ENCODE peak calls at places on chromosomes 3 and 15, in six cellular contexts. One of them, this sample, is unnamed.

GRCh38 chr3:57910988-57911387 is 97.2 kb upstream of the FLNB start:
- DNase-seq in psoas muscle: no peak
- DNase-seq in thyroid gland: peak; percentile 38
- DNase-seq in fibroblast of lung: peak; percentile 40
- DNase-seq in activated CD4-positive, alpha-beta T cell treated with anti-CD3 and anti-CD28 coated beads, Interleukin-2, amount 10 ng/mL, durations not matched to agents 24 days and 14 days: peak; percentile 66
- DNase-seq in WTC11: no peak
- DNase-seq in this sample: peak; percentile 41

GRCh38 chr15:68726246-68726645 is 94.4 kb downstream of the ANP32A start:
- DNase-seq in psoas muscle: no peak
- DNase-seq in thyroid gland: no peak
- DNase-seq in fibroblast of lung: no peak
- DNase-seq in activated CD4-positive, alpha-beta T cell treated with anti-CD3 and anti-CD28 coated beads, Interleukin-2, amount 10 ng/mL, durations not matched to agents 24 days and 14 days: no peak
- DNase-seq in WTC11: no peak
- DNase-seq in this sample: no peak

GRCh38 chr3:72977060-72977459 is 19.6 kb upstream of the PPP4R2 start:
- DNase-seq in psoas muscle: no peak
- DNase-seq in thyroid gland: no peak
- DNase-seq in fibroblast of lung: peak; percentile 43
- DNase-seq in activated CD4-positive, alpha-beta T cell treated with anti-CD3 and anti-CD28 coated beads, Interleukin-2, amount 10 ng/mL, durations not matched to agents 24 days and 14 days: no peak
- DNase-seq in WTC11: no peak
- DNase-seq in this sample: no peak

GRCh38 chr3:115399751-115400150 is 223.6 kb upstream of the GAP43 start:
- DNase-seq in psoas muscle: no peak
- DNase-seq in thyroid gland: no peak
- DNase-seq in fibroblast of lung: no peak
- DNase-seq in activated CD4-positive, alpha-beta T cell treated with anti-CD3 and anti-CD28 coated beads, Interleukin-2, amount 10 ng/mL, durations not matched to agents 24 days and 14 days: no peak
- DNase-seq in WTC11: no peak
- DNase-seq in this sample: no peak

GRCh38 chr3:60281970-60282369 is 969.3 kb downstream of the FHIT start:
- DNase-seq in psoas muscle: no peak
- DNase-seq in thyroid gland: no peak
- DNase-seq in fibroblast of lung: peak; percentile 46
- DNase-seq in activated CD4-positive, alpha-beta T cell treated with anti-CD3 and anti-CD28 coated beads, Interleukin-2, amount 10 ng/mL, durations not matched to agents 24 days and 14 days: no peak
- DNase-seq in WTC11: no peak
- DNase-seq in this sample: no peak

GRCh38 chr3:64079369-64080160 is 56.3 kb upstream of the PSMD6 start:
- DNase-seq in psoas muscle: no peak
- DNase-seq in thyroid gland: no peak
- DNase-seq in fibroblast of lung: no peak
- DNase-seq in activated CD4-positive, alpha-beta T cell treated with anti-CD3 and anti-CD28 coated beads, Interleukin-2, amount 10 ng/mL, durations not matched to agents 24 days and 14 days: no peak
- DNase-seq in WTC11: no peak
- DNase-seq in this sample: no peak

GRCh38 chr15:90691369-90691768 is 25.8 kb upstream of the BLM start:
- DNase-seq in psoas muscle: no peak
- DNase-seq in thyroid gland: no peak
- DNase-seq in fibroblast of lung: no peak
- DNase-seq in activated CD4-positive, alpha-beta T cell treated with anti-CD3 and anti-CD28 coated beads, Interleukin-2, amount 10 ng/mL, durations not matched to agents 24 days and 14 days: no peak
- DNase-seq in WTC11: no peak
- DNase-seq in this sample: peak; percentile 9

GRCh38 chr15:73873889-73874511 is 636 bp downstream of the TBC1D21 start:
- DNase-seq in psoas muscle: no peak
- DNase-seq in thyroid gland: peak; percentile 4
- DNase-seq in fibroblast of lung: peak; percentile 78
- DNase-seq in activated CD4-positive, alpha-beta T cell treated with anti-CD3 and anti-CD28 coated beads, Interleukin-2, amount 10 ng/mL, durations not matched to agents 24 days and 14 days: peak; percentile 80
- DNase-seq in WTC11: no peak
- DNase-seq in this sample: peak; percentile 68

GRCh38 chr3:187261541-187261969 is 30.0 kb downstream of the MASP1 start:
- DNase-seq in psoas muscle: no peak
- DNase-seq in thyroid gland: no peak
- DNase-seq in fibroblast of lung: peak; percentile 71
- DNase-seq in activated CD4-positive, alpha-beta T cell treated with anti-CD3 and anti-CD28 coated beads, Interleukin-2, amount 10 ng/mL, durations not matched to agents 24 days and 14 days: no peak
- DNase-seq in WTC11: no peak
- DNase-seq in this sample: no peak

GRCh38 chr15:45386420-45386819 is 8.1 kb upstream of the GATM start:
- DNase-seq in psoas muscle: no peak
- DNase-seq in thyroid gland: no peak
- DNase-seq in fibroblast of lung: no peak
- DNase-seq in activated CD4-positive, alpha-beta T cell treated with anti-CD3 and anti-CD28 coated beads, Interleukin-2, amount 10 ng/mL, durations not matched to agents 24 days and 14 days: no peak
- DNase-seq in WTC11: no peak
- DNase-seq in this sample: no peak

GRCh38 chr15:65084500-65085206 is 8.1 kb downstream of the KBTBD13 start:
- DNase-seq in psoas muscle: no peak
- DNase-seq in thyroid gland: no peak
- DNase-seq in fibroblast of lung: no peak
- DNase-seq in activated CD4-positive, alpha-beta T cell treated with anti-CD3 and anti-CD28 coated beads, Interleukin-2, amount 10 ng/mL, durations not matched to agents 24 days and 14 days: no peak
- DNase-seq in WTC11: no peak
- DNase-seq in this sample: no peak

GRCh38 chr3:65666426-65667091 is 372.2 kb downstream of the MAGI1 start:
- DNase-seq in psoas muscle: no peak
- DNase-seq in thyroid gland: no peak
- DNase-seq in fibroblast of lung: no peak
- DNase-seq in activated CD4-positive, alpha-beta T cell treated with anti-CD3 and anti-CD28 coated beads, Interleukin-2, amount 10 ng/mL, durations not matched to agents 24 days and 14 days: no peak
- DNase-seq in WTC11: no peak
- DNase-seq in this sample: no peak

GRCh38 chr3:124859025-124859424 is 28.1 kb downstream of the ITGB5 start:
- DNase-seq in psoas muscle: no peak
- DNase-seq in thyroid gland: no peak
- DNase-seq in fibroblast of lung: peak; percentile 45
- DNase-seq in activated CD4-positive, alpha-beta T cell treated with anti-CD3 and anti-CD28 coated beads, Interleukin-2, amount 10 ng/mL, durations not matched to agents 24 days and 14 days: no peak
- DNase-seq in WTC11: no peak
- DNase-seq in this sample: peak; percentile 55

GRCh38 chr3:155676252-155676981 is 68.5 kb downstream of the PLCH1 start:
- DNase-seq in psoas muscle: peak; percentile 41
- DNase-seq in thyroid gland: no peak
- DNase-seq in fibroblast of lung: peak; percentile 32
- DNase-seq in activated CD4-positive, alpha-beta T cell treated with anti-CD3 and anti-CD28 coated beads, Interleukin-2, amount 10 ng/mL, durations not matched to agents 24 days and 14 days: no peak
- DNase-seq in WTC11: peak; percentile 16
- DNase-seq in this sample: no peak

GRCh38 chr3:106160396-106160795 is 291.6 kb upstream of the CBLB start:
- DNase-seq in psoas muscle: no peak
- DNase-seq in thyroid gland: no peak
- DNase-seq in fibroblast of lung: no peak
- DNase-seq in activated CD4-positive, alpha-beta T cell treated with anti-CD3 and anti-CD28 coated beads, Interleukin-2, amount 10 ng/mL, durations not matched to agents 24 days and 14 days: no peak
- DNase-seq in WTC11: no peak
- DNase-seq in this sample: no peak

GRCh38 chr3:169945313-169945712 is 21.3 kb upstream of the SEC62 start:
- DNase-seq in psoas muscle: no peak
- DNase-seq in thyroid gland: peak; percentile 81
- DNase-seq in fibroblast of lung: no peak
- DNase-seq in activated CD4-positive, alpha-beta T cell treated with anti-CD3 and anti-CD28 coated beads, Interleukin-2, amount 10 ng/mL, durations not matched to agents 24 days and 14 days: peak; percentile 74
- DNase-seq in WTC11: no peak
- DNase-seq in this sample: peak; percentile 45

GRCh38 chr3:151356791-151357460 is 27.6 kb upstream of the P2RY13 start:
- DNase-seq in psoas muscle: no peak
- DNase-seq in thyroid gland: no peak
- DNase-seq in fibroblast of lung: no peak
- DNase-seq in activated CD4-positive, alpha-beta T cell treated with anti-CD3 and anti-CD28 coated beads, Interleukin-2, amount 10 ng/mL, durations not matched to agents 24 days and 14 days: no peak
- DNase-seq in WTC11: no peak
- DNase-seq in this sample: no peak

GRCh38 chr3:132710311-132710710 is 11.9 kb downstream of the NPHP3 start:
- DNase-seq in psoas muscle: no peak
- DNase-seq in thyroid gland: no peak
- DNase-seq in fibroblast of lung: no peak
- DNase-seq in activated CD4-positive, alpha-beta T cell treated with anti-CD3 and anti-CD28 coated beads, Interleukin-2, amount 10 ng/mL, durations not matched to agents 24 days and 14 days: no peak
- DNase-seq in WTC11: no peak
- DNase-seq in this sample: no peak

GRCh38 chr3:4311496-4311895 is 8.3 kb downstream of the SETMAR start:
- DNase-seq in psoas muscle: no peak
- DNase-seq in thyroid gland: no peak
- DNase-seq in fibroblast of lung: no peak
- DNase-seq in activated CD4-positive, alpha-beta T cell treated with anti-CD3 and anti-CD28 coated beads, Interleukin-2, amount 10 ng/mL, durations not matched to agents 24 days and 14 days: no peak
- DNase-seq in WTC11: no peak
- DNase-seq in this sample: no peak

GRCh38 chr15:25504307-25504706 is 65.5 kb upstream of the UBE3A start:
- DNase-seq in psoas muscle: no peak
- DNase-seq in thyroid gland: no peak
- DNase-seq in fibroblast of lung: no peak
- DNase-seq in activated CD4-positive, alpha-beta T cell treated with anti-CD3 and anti-CD28 coated beads, Interleukin-2, amount 10 ng/mL, durations not matched to agents 24 days and 14 days: no peak
- DNase-seq in WTC11: no peak
- DNase-seq in this sample: no peak

GRCh38 chr3:12400795-12401194 is 83.5 kb upstream of the TSEN2 start:
- DNase-seq in psoas muscle: no peak
- DNase-seq in thyroid gland: no peak
- DNase-seq in fibroblast of lung: peak; percentile 86
- DNase-seq in activated CD4-positive, alpha-beta T cell treated with anti-CD3 and anti-CD28 coated beads, Interleukin-2, amount 10 ng/mL, durations not matched to agents 24 days and 14 days: no peak
- DNase-seq in WTC11: no peak
- DNase-seq in this sample: no peak

GRCh38 chr15:67017318-67017717 is 48.1 kb upstream of the SMAD3 start:
- DNase-seq in psoas muscle: no peak
- DNase-seq in thyroid gland: no peak
- DNase-seq in fibroblast of lung: no peak
- DNase-seq in activated CD4-positive, alpha-beta T cell treated with anti-CD3 and anti-CD28 coated beads, Interleukin-2, amount 10 ng/mL, durations not matched to agents 24 days and 14 days: no peak
- DNase-seq in WTC11: no peak
- DNase-seq in this sample: no peak

GRCh38 chr15:56244237-56244810 is 645 bp upstream of the RFX7 start:
- DNase-seq in psoas muscle: peak; percentile 54
- DNase-seq in thyroid gland: peak; percentile 55
- DNase-seq in fibroblast of lung: peak; percentile 77
- DNase-seq in activated CD4-positive, alpha-beta T cell treated with anti-CD3 and anti-CD28 coated beads, Interleukin-2, amount 10 ng/mL, durations not matched to agents 24 days and 14 days: peak; percentile 77
- DNase-seq in WTC11: peak; percentile 46
- DNase-seq in this sample: peak; percentile 44

GRCh38 chr3:97037294-97037943 is 223.0 kb downstream of the EPHA6 start:
- DNase-seq in psoas muscle: no peak
- DNase-seq in thyroid gland: no peak
- DNase-seq in fibroblast of lung: no peak
- DNase-seq in activated CD4-positive, alpha-beta T cell treated with anti-CD3 and anti-CD28 coated beads, Interleukin-2, amount 10 ng/mL, durations not matched to agents 24 days and 14 days: no peak
- DNase-seq in WTC11: no peak
- DNase-seq in this sample: no peak

GRCh38 chr15:45499426-45499825 is 23.1 kb downstream of the SLC30A4 start:
- DNase-seq in psoas muscle: no peak
- DNase-seq in thyroid gland: no peak
- DNase-seq in fibroblast of lung: no peak
- DNase-seq in activated CD4-positive, alpha-beta T cell treated with anti-CD3 and anti-CD28 coated beads, Interleukin-2, amount 10 ng/mL, durations not matched to agents 24 days and 14 days: peak; percentile 28
- DNase-seq in WTC11: no peak
- DNase-seq in this sample: no peak

GRCh38 chr3:50625879-50626182 is 8.9 kb downstream of the MAPKAPK3 start:
- DNase-seq in psoas muscle: peak; percentile 95
- DNase-seq in thyroid gland: peak; percentile 82
- DNase-seq in fibroblast of lung: no peak
- DNase-seq in activated CD4-positive, alpha-beta T cell treated with anti-CD3 and anti-CD28 coated beads, Interleukin-2, amount 10 ng/mL, durations not matched to agents 24 days and 14 days: no peak
- DNase-seq in WTC11: no peak
- DNase-seq in this sample: no peak

GRCh38 chr3:119313461-119313860 is 19.3 kb downstream of the ARHGAP31 start:
- DNase-seq in psoas muscle: no peak
- DNase-seq in thyroid gland: no peak
- DNase-seq in fibroblast of lung: no peak
- DNase-seq in activated CD4-positive, alpha-beta T cell treated with anti-CD3 and anti-CD28 coated beads, Interleukin-2, amount 10 ng/mL, durations not matched to agents 24 days and 14 days: no peak
- DNase-seq in WTC11: no peak
- DNase-seq in this sample: no peak

GRCh38 chr15:31342381-31342780 is 15.7 kb downstream of the KLF13 start:
- DNase-seq in psoas muscle: no peak
- DNase-seq in thyroid gland: peak; percentile 21
- DNase-seq in fibroblast of lung: no peak
- DNase-seq in activated CD4-positive, alpha-beta T cell treated with anti-CD3 and anti-CD28 coated beads, Interleukin-2, amount 10 ng/mL, durations not matched to agents 24 days and 14 days: no peak
- DNase-seq in WTC11: no peak
- DNase-seq in this sample: no peak

GRCh38 chr3:77158701-77159100 is 118.8 kb downstream of the ROBO2 start:
- DNase-seq in psoas muscle: no peak
- DNase-seq in thyroid gland: no peak
- DNase-seq in fibroblast of lung: no peak
- DNase-seq in activated CD4-positive, alpha-beta T cell treated with anti-CD3 and anti-CD28 coated beads, Interleukin-2, amount 10 ng/mL, durations not matched to agents 24 days and 14 days: no peak
- DNase-seq in WTC11: no peak
- DNase-seq in this sample: no peak

GRCh38 chr3:53795176-53795575 is 51.0 kb downstream of the CHDH start:
- DNase-seq in psoas muscle: no peak
- DNase-seq in thyroid gland: no peak
- DNase-seq in fibroblast of lung: no peak
- DNase-seq in activated CD4-positive, alpha-beta T cell treated with anti-CD3 and anti-CD28 coated beads, Interleukin-2, amount 10 ng/mL, durations not matched to agents 24 days and 14 days: no peak
- DNase-seq in WTC11: no peak
- DNase-seq in this sample: no peak

GRCh38 chr15:65374831-65375401 is 2.9 kb downstream of the IGDCC3 start:
- DNase-seq in psoas muscle: no peak
- DNase-seq in thyroid gland: no peak
- DNase-seq in fibroblast of lung: no peak
- DNase-seq in activated CD4-positive, alpha-beta T cell treated with anti-CD3 and anti-CD28 coated beads, Interleukin-2, amount 10 ng/mL, durations not matched to agents 24 days and 14 days: no peak
- DNase-seq in WTC11: no peak
- DNase-seq in this sample: no peak

GRCh38 chr3:50133283-50133615 is 21.9 kb upstream of the SEMA3F start:
- DNase-seq in psoas muscle: no peak
- DNase-seq in thyroid gland: no peak
- DNase-seq in fibroblast of lung: no peak
- DNase-seq in activated CD4-positive, alpha-beta T cell treated with anti-CD3 and anti-CD28 coated beads, Interleukin-2, amount 10 ng/mL, durations not matched to agents 24 days and 14 days: no peak
- DNase-seq in WTC11: no peak
- DNase-seq in this sample: no peak

GRCh38 chr3:73192036-73192738 is 130.7 kb downstream of the EBLN2 start:
- DNase-seq in psoas muscle: no peak
- DNase-seq in thyroid gland: no peak
- DNase-seq in fibroblast of lung: no peak
- DNase-seq in activated CD4-positive, alpha-beta T cell treated with anti-CD3 and anti-CD28 coated beads, Interleukin-2, amount 10 ng/mL, durations not matched to agents 24 days and 14 days: no peak
- DNase-seq in WTC11: peak; percentile 67
- DNase-seq in this sample: no peak

GRCh38 chr3:94069242-94069813 is 6.5 kb downstream of the NSUN3 start:
- DNase-seq in psoas muscle: no peak
- DNase-seq in thyroid gland: no peak
- DNase-seq in fibroblast of lung: peak; percentile 57
- DNase-seq in activated CD4-positive, alpha-beta T cell treated with anti-CD3 and anti-CD28 coated beads, Interleukin-2, amount 10 ng/mL, durations not matched to agents 24 days and 14 days: no peak
- DNase-seq in WTC11: no peak
- DNase-seq in this sample: peak; percentile 44

GRCh38 chr3:169295126-169295525 is 368.4 kb downstream of the MECOM start:
- DNase-seq in psoas muscle: no peak
- DNase-seq in thyroid gland: no peak
- DNase-seq in fibroblast of lung: peak; percentile 65
- DNase-seq in activated CD4-positive, alpha-beta T cell treated with anti-CD3 and anti-CD28 coated beads, Interleukin-2, amount 10 ng/mL, durations not matched to agents 24 days and 14 days: no peak
- DNase-seq in WTC11: no peak
- DNase-seq in this sample: peak; percentile 66

GRCh38 chr3:161420746-161421145 is 49.4 kb upstream of the SPTSSB start:
- DNase-seq in psoas muscle: no peak
- DNase-seq in thyroid gland: peak; percentile 38
- DNase-seq in fibroblast of lung: no peak
- DNase-seq in activated CD4-positive, alpha-beta T cell treated with anti-CD3 and anti-CD28 coated beads, Interleukin-2, amount 10 ng/mL, durations not matched to agents 24 days and 14 days: no peak
- DNase-seq in WTC11: peak; percentile 30
- DNase-seq in this sample: peak; percentile 38

GRCh38 chr3:54433846-54434245 is 311.5 kb downstream of the CACNA2D3 start:
- DNase-seq in psoas muscle: no peak
- DNase-seq in thyroid gland: no peak
- DNase-seq in fibroblast of lung: no peak
- DNase-seq in activated CD4-positive, alpha-beta T cell treated with anti-CD3 and anti-CD28 coated beads, Interleukin-2, amount 10 ng/mL, durations not matched to agents 24 days and 14 days: no peak
- DNase-seq in WTC11: peak; percentile 82
- DNase-seq in this sample: no peak

This sample was measured in lung microvascular endothelial cell.